ENCODE peak calls at places on chromosomes 11 and 22, in ten cellular contexts. H is adrenal gland, K is right atrium auricular region, T is upper lobe of left lung, A is brain microvascular endothelial cell, M is HCT116, R is A549, F is fibroblast of lung, I is lower lobe of right lung, S is HL-60. Z is an unnamed sample.
A peak's percentile ranks its signal among the peaks of the same experiment; 100 is the strongest.

GRCh38 chr11:135074397-135074998 is 662.5 kb upstream of the B3GAT1 start:
- DNase-seq in A (no peak), M (no peak), K (no peak), F (peak; percentile 1), R (no peak), S (no peak), I (no peak), H (no peak), T (no peak), Z (no peak)

GRCh38 chr11:25838918-25839611 is 492.9 kb upstream of the ANO3 start:
- DNase-seq in M (no peak), F (no peak), I (no peak), H (no peak), T (no peak), A (no peak), S (no peak), K (no peak), R (no peak), Z (no peak)

GRCh38 chr11:77467993-77468392 is 5.9 kb downstream of the PAK1 start:
- DNase-seq in M (no peak), F (no peak), A (no peak), I (no peak), R (no peak), K (no peak), H (no peak), T (no peak), S (no peak), Z (no peak)

GRCh38 chr11:75562048-75562835 is at the start of gene SERPINH1:
- DNase-seq in R (peak; percentile 97), F (peak; percentile 87), K (peak; percentile 94), H (peak; percentile 91), I (peak; percentile 91), A (peak; percentile 84), M (peak; percentile 72), T (peak; percentile 93), S (no peak), Z (peak; percentile 94)

GRCh38 chr22:34296456-34296855 is 376.2 kb upstream of the LARGE1 start:
- DNase-seq in I (no peak), S (no peak), R (no peak), F (no peak), M (no peak), K (no peak), A (no peak), H (no peak), T (no peak), Z (no peak)

GRCh38 chr11:34053161-34053686 is 1.7 kb downstream of the CAPRIN1 start:
- DNase-seq in S (no peak), T (peak; percentile 55), I (peak; percentile 87), M (no peak), R (peak; percentile 73), F (peak; percentile 77), K (peak; percentile 74), A (peak; percentile 60), H (peak; percentile 81), Z (peak; percentile 80)

GRCh38 chr11:65439331-65440181 is 17.0 kb downstream of the NEAT1 start:
- DNase-seq in A (peak; percentile 34), K (peak; percentile 57), R (no peak), I (no peak), M (no peak), T (no peak), H (peak; percentile 49), F (peak; percentile 36), S (no peak), Z (peak; percentile 56)

GRCh38 chr11:106446961-106447360 is 369.5 kb downstream of the AASDHPPT start:
- DNase-seq in M (no peak), F (no peak), K (no peak), T (no peak), H (no peak), I (no peak), S (no peak), R (no peak), A (no peak), Z (no peak)

GRCh38 chr22:37894939-37895670 is 11.0 kb upstream of the MICALL1 start:
- DNase-seq in I (no peak), T (no peak), M (no peak), F (no peak), S (no peak), R (no peak), K (no peak), A (no peak), H (no peak), Z (no peak)

GRCh38 chr11:58316142-58316541 is 42.7 kb downstream of the OR5B17 start:
- DNase-seq in S (no peak), K (no peak), H (no peak), I (no peak), F (peak; percentile 69), T (no peak), A (peak; percentile 61), R (no peak), M (no peak), Z (no peak)

GRCh38 chr22:24482586-24482985 is 12.5 kb upstream of the UPB1 start:
- DNase-seq in I (no peak), M (no peak), S (peak; percentile 70), K (no peak), R (no peak), F (peak; percentile 94), A (no peak), H (no peak), T (no peak), Z (no peak)

GRCh38 chr22:45207981-45208664 is 32.6 kb downstream of the KIAA0930 start:
- DNase-seq in I (no peak), K (no peak), A (peak; percentile 76), H (no peak), T (no peak), F (peak; percentile 79), M (no peak), S (no peak), R (no peak), Z (no peak)

GRCh38 chr11:117796456-117797428 is at the start of gene DSCAML1:
- DNase-seq in T (peak; percentile 90), K (no peak), S (no peak), A (no peak), H (no peak), M (no peak), I (no peak), R (peak; percentile 53), F (no peak), Z (no peak)

GRCh38 chr11:104968856-104969776 is 742 bp upstream of the CASP4 start:
- DNase-seq in T (no peak), R (no peak), A (peak; percentile 5), S (no peak), H (peak; percentile 44), M (no peak), K (peak; percentile 70), I (peak; percentile 44), F (peak; percentile 4), Z (no peak)

GRCh38 chr11:130390071-130390758 is 38.2 kb downstream of the ADAMTS8 start:
- DNase-seq in M (peak; percentile 24), T (no peak), A (peak; percentile 71), S (no peak), K (no peak), F (peak; percentile 80), R (peak; percentile 40), H (no peak), I (no peak), Z (no peak)

GRCh38 chr11:862028-862703 is 19.5 kb downstream of the TSPAN4 start:
- DNase-seq in K (no peak), S (no peak), F (no peak), I (no peak), H (no peak), M (no peak), R (no peak), T (no peak), A (no peak), Z (no peak)

GRCh38 chr11:111422494-111423249 is 43.6 kb upstream of the POU2AF1 start:
- DNase-seq in I (peak; percentile 61), H (peak; percentile 59), M (peak; percentile 37), A (peak; percentile 32), T (peak; percentile 35), S (no peak), R (peak; percentile 6), K (no peak), F (peak; percentile 37), Z (peak; percentile 72)

GRCh38 chr11:67492801-67493547 is 10.1 kb downstream of the AIP start:
- DNase-seq in K (no peak), T (peak; percentile 79), I (no peak), S (no peak), R (no peak), M (no peak), A (no peak), F (no peak), H (no peak), Z (no peak)

GRCh38 chr11:108933630-108934029 is 268.8 kb downstream of the DDX10 start:
- DNase-seq in K (no peak), I (no peak), S (no peak), R (no peak), F (peak; percentile 85), M (no peak), T (no peak), A (peak; percentile 68), H (no peak), Z (no peak)

GRCh38 chr11:42243370-42243769 is 783.9 kb upstream of the LRRC4C start:
- DNase-seq in I (no peak), M (no peak), F (no peak), T (no peak), H (no peak), R (no peak), K (no peak), S (no peak), A (no peak), Z (no peak)
- H3K27ac ChIP-seq in I (no peak overlapping the region), M (no peak overlapping the region), F (no peak overlapping the region), T (no peak overlapping the region), H (no peak overlapping the region), R (no peak overlapping the region), K (no peak overlapping the region), S (no peak overlapping the region), A (no peak overlapping the region), Z (no peak overlapping the region)

GRCh38 chr11:46826310-46827044 is 19.6 kb downstream of the CKAP5 start:
- DNase-seq in I (peak; percentile 91), M (peak; percentile 33), R (peak; percentile 54), H (peak; percentile 79), T (peak; percentile 96), F (peak; percentile 74), A (peak; percentile 68), K (peak; percentile 73), S (no peak), Z (peak; percentile 90)
- TF ChIP-seq CTCF in I (peak; percentile 25), M (no peak), R (no peak), H (no peak), T (peak; percentile 46), F (no peak), A (no peak), K (peak; percentile 45), S (no peak), Z (peak; percentile 25)

GRCh38 chr11:88689548-88690240 is 352.2 kb upstream of the CTSC start:
- DNase-seq in F (no peak), A (no peak), M (no peak), H (no peak), I (no peak), R (no peak), T (no peak), K (no peak), S (no peak), Z (no peak)
- H3K4me3 ChIP-seq in F (no peak overlapping the region), A (no peak overlapping the region), M (no peak overlapping the region), H (no peak overlapping the region), I (no peak overlapping the region), R (no peak overlapping the region), T (no peak overlapping the region), K (no peak overlapping the region), S (no peak overlapping the region), Z (no peak overlapping the region)

DNA sequence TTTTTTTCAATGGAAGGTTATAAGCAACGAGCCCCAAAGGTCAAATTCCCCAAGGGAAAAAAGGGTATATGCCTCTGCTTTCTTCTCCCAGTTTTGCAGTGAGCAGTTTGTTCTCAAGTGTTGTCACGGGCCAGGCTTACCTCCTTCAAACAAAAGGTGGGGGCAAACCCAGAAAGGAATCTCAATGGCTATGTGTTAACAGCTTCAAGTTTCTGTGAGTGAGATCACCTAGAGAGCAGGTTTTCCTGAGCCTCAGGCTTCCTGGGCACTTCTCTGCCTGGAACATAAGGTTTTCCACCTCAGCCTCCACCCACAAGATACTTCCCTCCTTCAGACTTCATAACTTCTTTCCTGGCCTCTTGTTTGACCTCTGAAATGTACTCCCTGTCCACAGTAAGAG is 38.2 kb upstream of the NAV2 start:
- DNase-seq in I (peak; percentile 52), F (no peak), T (no peak), A (no peak), M (no peak), K (no peak), H (no peak), R (no peak), S (no peak), Z (no peak)
- H3K27ac ChIP-seq in I (peak overlapping the region; percentile 68), F (no peak overlapping the region), T (peak overlapping the region; percentile 73), A (no peak overlapping the region), M (no peak overlapping the region), K (peak overlapping the region; percentile 91), H (no peak overlapping the region), R (no peak overlapping the region), S (no peak overlapping the region), Z (peak overlapping the region; percentile 91)